ENCODE peak calls at places on chromosomes 4 and X, in ten cellular contexts. One of them, this sample, is unnamed.

GRCh38 chrX:320126-320783 is 1.7 kb upstream of the GTPBP6 start:
- DNase-seq in left ventricle myocardium inferior: peak; percentile 28
- DNase-seq in osteocyte: no peak
- DNase-seq in astrocyte: no peak
- DNase-seq in pancreas: peak; percentile 37
- DNase-seq in osteoblast: no peak
- DNase-seq in chondrocyte: peak; percentile 78
- DNase-seq in GM20000: no peak
- DNase-seq in GM13977: no peak
- DNase-seq in neural progenitor cell: peak; percentile 43
- DNase-seq in this sample: no peak

GRCh38 chrX:107571296-107571998 is 56.9 kb upstream of the PRPS1 start:
- DNase-seq in left ventricle myocardium inferior: no peak
- DNase-seq in osteocyte: no peak
- DNase-seq in astrocyte: peak; percentile 96
- DNase-seq in pancreas: no peak
- DNase-seq in osteoblast: peak; percentile 90
- DNase-seq in chondrocyte: no peak
- DNase-seq in GM20000: no peak
- DNase-seq in GM13977: no peak
- DNase-seq in neural progenitor cell: no peak
- DNase-seq in this sample: peak; percentile 83

GRCh38 chr4:186227221-186227620 is at the start of gene KLKB1:
- DNase-seq in left ventricle myocardium inferior: no peak
- DNase-seq in osteocyte: no peak
- DNase-seq in astrocyte: no peak
- DNase-seq in pancreas: no peak
- DNase-seq in osteoblast: peak; percentile 1
- DNase-seq in chondrocyte: no peak
- DNase-seq in GM20000: no peak
- DNase-seq in GM13977: no peak
- DNase-seq in neural progenitor cell: no peak
- DNase-seq in this sample: peak; percentile 38

GRCh38 chr4:27057662-27058061 is 197.0 kb downstream of the STIM2 start:
- DNase-seq in left ventricle myocardium inferior: no peak
- DNase-seq in osteocyte: no peak
- DNase-seq in astrocyte: no peak
- DNase-seq in pancreas: no peak
- DNase-seq in osteoblast: no peak
- DNase-seq in chondrocyte: no peak
- DNase-seq in GM20000: no peak
- DNase-seq in GM13977: no peak
- DNase-seq in neural progenitor cell: no peak
- DNase-seq in this sample: peak; percentile 17

GRCh38 chr4:80221161-80221560 is 23.9 kb downstream of the PRDM8 start:
- DNase-seq in left ventricle myocardium inferior: no peak
- DNase-seq in osteocyte: no peak
- DNase-seq in astrocyte: no peak
- DNase-seq in pancreas: no peak
- DNase-seq in osteoblast: no peak
- DNase-seq in chondrocyte: no peak
- DNase-seq in GM20000: no peak
- DNase-seq in GM13977: no peak
- DNase-seq in neural progenitor cell: no peak
- DNase-seq in this sample: peak; percentile 34

GRCh38 chrX:69603566-69604194 is 12.2 kb upstream of the EDA start:
- DNase-seq in left ventricle myocardium inferior: no peak
- DNase-seq in osteocyte: no peak
- DNase-seq in astrocyte: no peak
- DNase-seq in pancreas: no peak
- DNase-seq in osteoblast: no peak
- DNase-seq in chondrocyte: no peak
- DNase-seq in GM20000: no peak
- DNase-seq in GM13977: no peak
- DNase-seq in neural progenitor cell: peak; percentile 51
- DNase-seq in this sample: peak; percentile 51

GRCh38 chr4:158025131-158025530 is 147.7 kb downstream of the GASK1B start:
- DNase-seq in left ventricle myocardium inferior: no peak
- DNase-seq in osteocyte: no peak
- DNase-seq in astrocyte: no peak
- DNase-seq in pancreas: no peak
- DNase-seq in osteoblast: no peak
- DNase-seq in chondrocyte: no peak
- DNase-seq in GM20000: no peak
- DNase-seq in GM13977: no peak
- DNase-seq in neural progenitor cell: no peak
- DNase-seq in this sample: peak; percentile 74

GRCh38 chr4:118994030-118994429 is 105.4 kb downstream of the SYNPO2 start:
- DNase-seq in left ventricle myocardium inferior: no peak
- DNase-seq in osteocyte: no peak
- DNase-seq in astrocyte: no peak
- DNase-seq in pancreas: no peak
- DNase-seq in osteoblast: no peak
- DNase-seq in chondrocyte: no peak
- DNase-seq in GM20000: no peak
- DNase-seq in GM13977: no peak
- DNase-seq in neural progenitor cell: no peak
- DNase-seq in this sample: no peak

GRCh38 chr4:189255636-189256035 is 685.0 kb upstream of the FRG1 start:
- DNase-seq in left ventricle myocardium inferior: no peak
- DNase-seq in osteocyte: no peak
- DNase-seq in astrocyte: no peak
- DNase-seq in pancreas: no peak
- DNase-seq in osteoblast: no peak
- DNase-seq in chondrocyte: no peak
- DNase-seq in GM20000: no peak
- DNase-seq in GM13977: no peak
- DNase-seq in neural progenitor cell: no peak
- DNase-seq in this sample: no peak

GRCh38 chr4:73917081-73917501 is 47.9 kb downstream of the CXCL1 start:
- DNase-seq in left ventricle myocardium inferior: no peak
- DNase-seq in osteocyte: no peak
- DNase-seq in astrocyte: peak; percentile 97
- DNase-seq in pancreas: no peak
- DNase-seq in osteoblast: peak; percentile 80
- DNase-seq in chondrocyte: no peak
- DNase-seq in GM20000: no peak
- DNase-seq in GM13977: no peak
- DNase-seq in neural progenitor cell: no peak
- DNase-seq in this sample: peak; percentile 92

GRCh38 chr4:118869808-118870342 is 18.8 kb upstream of the SYNPO2 start:
- DNase-seq in left ventricle myocardium inferior: no peak
- DNase-seq in osteocyte: no peak
- DNase-seq in astrocyte: peak; percentile 49
- DNase-seq in pancreas: no peak
- DNase-seq in osteoblast: peak; percentile 61
- DNase-seq in chondrocyte: no peak
- DNase-seq in GM20000: no peak
- DNase-seq in GM13977: no peak
- DNase-seq in neural progenitor cell: no peak
- DNase-seq in this sample: no peak

GRCh38 chrX:131729295-131729694 is 185.4 kb downstream of the OR13H1 start:
- DNase-seq in left ventricle myocardium inferior: no peak
- DNase-seq in osteocyte: peak; percentile 64
- DNase-seq in astrocyte: peak; percentile 65
- DNase-seq in pancreas: peak; percentile 88
- DNase-seq in osteoblast: no peak
- DNase-seq in chondrocyte: no peak
- DNase-seq in GM20000: no peak
- DNase-seq in GM13977: peak; percentile 53
- DNase-seq in neural progenitor cell: no peak
- DNase-seq in this sample: peak; percentile 89

GRCh38 chrX:54495814-54496516 is at the start of gene FGD1:
- DNase-seq in left ventricle myocardium inferior: peak; percentile 77
- DNase-seq in osteocyte: peak; percentile 90
- DNase-seq in astrocyte: peak; percentile 30
- DNase-seq in pancreas: peak; percentile 68
- DNase-seq in osteoblast: peak; percentile 93
- DNase-seq in chondrocyte: no peak
- DNase-seq in GM20000: peak; percentile 71
- DNase-seq in GM13977: peak; percentile 71
- DNase-seq in neural progenitor cell: peak; percentile 85
- DNase-seq in this sample: peak; percentile 58

GRCh38 chr4:173436149-173436579 is 37.2 kb upstream of the SCRG1 start:
- DNase-seq in left ventricle myocardium inferior: no peak
- DNase-seq in osteocyte: no peak
- DNase-seq in astrocyte: peak; percentile 90
- DNase-seq in pancreas: no peak
- DNase-seq in osteoblast: no peak
- DNase-seq in chondrocyte: no peak
- DNase-seq in GM20000: no peak
- DNase-seq in GM13977: no peak
- DNase-seq in neural progenitor cell: peak; percentile 6
- DNase-seq in this sample: no peak

GRCh38 chrX:73215263-73215662 is 612 bp upstream of the NAP1L2 start:
- DNase-seq in left ventricle myocardium inferior: no peak
- DNase-seq in osteocyte: no peak
- DNase-seq in astrocyte: no peak
- DNase-seq in pancreas: no peak
- DNase-seq in osteoblast: no peak
- DNase-seq in chondrocyte: no peak
- DNase-seq in GM20000: no peak
- DNase-seq in GM13977: no peak
- DNase-seq in neural progenitor cell: no peak
- DNase-seq in this sample: no peak

GRCh38 chr4:188819243-188819642 is 680.0 kb downstream of the TRIML1 start:
- DNase-seq in left ventricle myocardium inferior: no peak
- DNase-seq in osteocyte: no peak
- DNase-seq in astrocyte: no peak
- DNase-seq in pancreas: no peak
- DNase-seq in osteoblast: peak; percentile 57
- DNase-seq in chondrocyte: no peak
- DNase-seq in GM20000: no peak
- DNase-seq in GM13977: no peak
- DNase-seq in neural progenitor cell: no peak
- DNase-seq in this sample: no peak

DNA sequence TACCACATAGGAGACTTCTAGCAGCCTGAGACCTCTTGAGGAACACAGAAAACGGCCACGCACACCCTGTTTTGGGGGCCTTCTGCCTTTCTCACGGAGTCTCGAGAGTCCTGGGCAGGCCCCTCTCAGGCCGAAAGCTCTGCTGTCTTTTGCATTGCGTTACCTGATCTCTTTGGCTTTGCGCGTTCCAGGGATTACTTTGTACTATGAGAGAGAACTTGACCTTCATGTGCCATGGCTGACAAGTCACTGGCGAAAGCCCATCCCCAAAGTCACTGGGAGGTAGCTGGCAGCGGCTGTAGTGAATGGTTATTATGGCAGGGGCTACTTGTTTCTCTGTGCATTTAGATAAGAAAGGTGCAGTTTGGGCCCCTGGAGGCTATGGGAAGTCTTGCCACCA is 8.0 kb upstream of the NAT8L start:
- DNase-seq in left ventricle myocardium inferior: no peak
- DNase-seq in osteocyte: no peak
- DNase-seq in astrocyte: no peak
- DNase-seq in pancreas: no peak
- DNase-seq in osteoblast: peak; percentile 26
- DNase-seq in chondrocyte: no peak
- DNase-seq in GM20000: no peak
- DNase-seq in GM13977: no peak
- DNase-seq in neural progenitor cell: peak; percentile 1
- DNase-seq in this sample: no peak
- TF ChIP-seq CTCF in left ventricle myocardium inferior: no peak
- TF ChIP-seq CTCF in osteocyte: no peak
- TF ChIP-seq CTCF in astrocyte: no peak
- TF ChIP-seq CTCF in pancreas: no peak
- TF ChIP-seq CTCF in osteoblast: no peak
- TF ChIP-seq CTCF in chondrocyte: no peak
- TF ChIP-seq CTCF in GM20000: no peak
- TF ChIP-seq CTCF in GM13977: no peak
- TF ChIP-seq CTCF in neural progenitor cell: no peak
- TF ChIP-seq CTCF in this sample: no peak

DNA sequence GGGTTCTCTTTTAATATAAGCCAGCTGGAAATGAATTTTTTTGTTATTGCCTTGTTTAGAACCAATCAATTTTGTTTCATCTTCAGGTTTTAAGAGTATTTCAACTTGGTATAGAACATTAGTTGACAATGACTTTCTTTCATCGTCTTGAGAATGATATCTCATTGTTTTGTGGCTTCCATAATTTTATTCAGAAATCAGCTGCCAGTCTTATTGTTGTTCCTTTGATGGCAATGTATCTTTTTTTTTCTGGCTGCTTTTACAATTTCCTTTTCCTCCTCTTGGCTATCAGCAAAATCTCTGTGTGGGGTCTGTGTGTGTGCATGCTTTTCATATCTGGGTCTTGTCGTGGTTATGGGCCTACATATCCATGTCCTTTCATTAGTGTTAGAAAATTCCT is 1536.4 kb upstream of the TENM3 start:
- DNase-seq in left ventricle myocardium inferior: no peak
- DNase-seq in osteocyte: no peak
- DNase-seq in astrocyte: peak; percentile 8
- DNase-seq in pancreas: no peak
- DNase-seq in osteoblast: no peak
- DNase-seq in chondrocyte: no peak
- DNase-seq in GM20000: no peak
- DNase-seq in GM13977: no peak
- DNase-seq in neural progenitor cell: no peak
- DNase-seq in this sample: no peak
- TF ChIP-seq CTCF in left ventricle myocardium inferior: no peak
- TF ChIP-seq CTCF in osteocyte: no peak
- TF ChIP-seq CTCF in astrocyte: no peak
- TF ChIP-seq CTCF in pancreas: no peak
- TF ChIP-seq CTCF in osteoblast: no peak
- TF ChIP-seq CTCF in chondrocyte: no peak
- TF ChIP-seq CTCF in GM20000: no peak
- TF ChIP-seq CTCF in GM13977: no peak
- TF ChIP-seq CTCF in neural progenitor cell: no peak
- TF ChIP-seq CTCF in this sample: no peak

GRCh38 chrX:47093248-47093647 is 15.0 kb downstream of the RGN start:
- DNase-seq in left ventricle myocardium inferior: no peak
- DNase-seq in osteocyte: no peak
- DNase-seq in astrocyte: peak; percentile 1
- DNase-seq in pancreas: no peak
- DNase-seq in osteoblast: no peak
- DNase-seq in chondrocyte: no peak
- DNase-seq in GM20000: peak; percentile 17
- DNase-seq in GM13977: peak; percentile 34
- DNase-seq in neural progenitor cell: peak; percentile 29
- DNase-seq in this sample: peak; percentile 47
- TF ChIP-seq CTCF in left ventricle myocardium inferior: peak; percentile 48
- TF ChIP-seq CTCF in osteocyte: peak; percentile 60
- TF ChIP-seq CTCF in astrocyte: peak; percentile 29
- TF ChIP-seq CTCF in pancreas: peak; percentile 30
- TF ChIP-seq CTCF in osteoblast: peak; percentile 62
- TF ChIP-seq CTCF in chondrocyte: peak; percentile 84
- TF ChIP-seq CTCF in GM20000: no peak
- TF ChIP-seq CTCF in GM13977: peak; percentile 35
- TF ChIP-seq CTCF in neural progenitor cell: peak; percentile 60
- TF ChIP-seq CTCF in this sample: no peak

DNA sequence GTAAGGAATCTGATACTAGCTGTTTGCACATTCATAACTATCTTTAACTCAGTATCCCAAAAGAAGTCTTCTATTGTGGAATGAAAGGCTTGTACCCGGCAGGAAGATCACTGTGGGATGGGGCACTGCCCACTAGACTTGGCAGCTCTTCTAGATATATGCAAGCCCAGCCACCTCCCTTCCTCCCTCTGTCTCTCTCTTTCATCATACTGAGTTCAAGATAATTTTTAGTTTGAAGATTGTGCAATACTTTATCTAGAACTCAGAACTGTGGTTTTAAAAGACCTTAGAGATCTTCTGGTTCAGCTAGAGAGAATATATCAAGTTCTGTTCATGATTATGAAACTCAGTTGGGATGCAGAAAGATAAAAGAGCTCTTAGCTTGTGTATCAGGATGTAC is 22.5 kb upstream of the GPR34 start:
- DNase-seq in left ventricle myocardium inferior: no peak
- DNase-seq in osteocyte: no peak
- DNase-seq in astrocyte: peak; percentile 25
- DNase-seq in pancreas: no peak
- DNase-seq in osteoblast: no peak
- DNase-seq in chondrocyte: no peak
- DNase-seq in GM20000: no peak
- DNase-seq in GM13977: no peak
- DNase-seq in neural progenitor cell: no peak
- DNase-seq in this sample: no peak
- TF ChIP-seq CTCF in left ventricle myocardium inferior: no peak
- TF ChIP-seq CTCF in osteocyte: no peak
- TF ChIP-seq CTCF in astrocyte: no peak
- TF ChIP-seq CTCF in pancreas: no peak
- TF ChIP-seq CTCF in osteoblast: no peak
- TF ChIP-seq CTCF in chondrocyte: no peak
- TF ChIP-seq CTCF in GM20000: no peak
- TF ChIP-seq CTCF in GM13977: no peak
- TF ChIP-seq CTCF in neural progenitor cell: no peak
- TF ChIP-seq CTCF in this sample: no peak

This sample was measured in MCF 10A.